ENCODE peak calls at places on chromosomes 11 and 22, in six cellular contexts. One of them, this sample, is unnamed.

GRCh38 chr22:26515938-26516337 is 3.7 kb upstream of the TFIP11 start:
- DNase-seq in heart left ventricle: no peak
- DNase-seq in fibroblast of lung: no peak
- DNase-seq in body of pancreas: no peak
- DNase-seq in IMR-90: no peak
- DNase-seq in OCI-LY7: no peak
- DNase-seq in this sample: no peak

GRCh38 chr22:23095467-23096342 is 25.4 kb downstream of the GNAZ start:
- DNase-seq in OCI-LY7: no peak
- DNase-seq in IMR-90: no peak
- DNase-seq in body of pancreas: no peak
- DNase-seq in heart left ventricle: no peak
- DNase-seq in fibroblast of lung: no peak
- DNase-seq in this sample: no peak

GRCh38 chr22:49090061-49090852 is 737.4 kb downstream of the BRD1 start:
- DNase-seq in heart left ventricle: no peak
- DNase-seq in IMR-90: no peak
- DNase-seq in fibroblast of lung: no peak
- DNase-seq in OCI-LY7: no peak
- DNase-seq in body of pancreas: no peak
- DNase-seq in this sample: no peak

GRCh38 chr11:73317373-73317772 is 9.3 kb downstream of the ARHGEF17 start:
- DNase-seq in OCI-LY7: no peak
- DNase-seq in heart left ventricle: peak
- DNase-seq in fibroblast of lung: peak
- DNase-seq in IMR-90: no peak
- DNase-seq in body of pancreas: no peak
- DNase-seq in this sample: no peak

GRCh38 chr11:105297463-105297862 is 157.9 kb upstream of the CARD18 start:
- DNase-seq in fibroblast of lung: peak
- DNase-seq in OCI-LY7: no peak
- DNase-seq in heart left ventricle: no peak
- DNase-seq in body of pancreas: no peak
- DNase-seq in IMR-90: peak
- DNase-seq in this sample: peak

GRCh38 chr22:30017375-30017774 is 62.9 kb upstream of the HORMAD2 start:
- DNase-seq in OCI-LY7: no peak
- DNase-seq in heart left ventricle: no peak
- DNase-seq in IMR-90: peak
- DNase-seq in fibroblast of lung: peak
- DNase-seq in body of pancreas: no peak
- DNase-seq in this sample: peak

GRCh38 chr11:17743808-17744119 is 9.2 kb downstream of the KCNC1 start:
- DNase-seq in IMR-90: peak
- DNase-seq in heart left ventricle: peak
- DNase-seq in body of pancreas: no peak
- DNase-seq in OCI-LY7: no peak
- DNase-seq in fibroblast of lung: peak
- DNase-seq in this sample: peak

GRCh38 chr22:28185130-28185529 is 266.1 kb upstream of the PITPNB start:
- DNase-seq in fibroblast of lung: no peak
- DNase-seq in OCI-LY7: no peak
- DNase-seq in heart left ventricle: no peak
- DNase-seq in body of pancreas: no peak
- DNase-seq in IMR-90: no peak
- DNase-seq in this sample: no peak

GRCh38 chr11:119445356-119445755 is 22.4 kb upstream of the THY1 start:
- DNase-seq in heart left ventricle: no peak
- DNase-seq in OCI-LY7: no peak
- DNase-seq in IMR-90: no peak
- DNase-seq in body of pancreas: no peak
- DNase-seq in fibroblast of lung: no peak
- DNase-seq in this sample: no peak

GRCh38 chr11:126214446-126215240 is 3.1 kb downstream of the FAM118B start:
- DNase-seq in fibroblast of lung: no peak
- DNase-seq in heart left ventricle: no peak
- DNase-seq in OCI-LY7: no peak
- DNase-seq in IMR-90: no peak
- DNase-seq in body of pancreas: no peak
- DNase-seq in this sample: no peak

GRCh38 chr22:19666663-19667593 is 47.4 kb upstream of the SEPTIN5 start:
- DNase-seq in OCI-LY7: no peak
- DNase-seq in body of pancreas: no peak
- DNase-seq in fibroblast of lung: peak
- DNase-seq in heart left ventricle: no peak
- DNase-seq in IMR-90: peak
- DNase-seq in this sample: peak

GRCh38 chr11:115301029-115301428 is 203.2 kb downstream of the CADM1 start:
- DNase-seq in heart left ventricle: no peak
- DNase-seq in IMR-90: peak
- DNase-seq in OCI-LY7: no peak
- DNase-seq in body of pancreas: no peak
- DNase-seq in fibroblast of lung: peak
- DNase-seq in this sample: no peak

GRCh38 chr11:50174189-50174588 is 141.5 kb downstream of the OR4C45 start:
- DNase-seq in OCI-LY7: no peak
- DNase-seq in fibroblast of lung: no peak
- DNase-seq in IMR-90: peak
- DNase-seq in heart left ventricle: no peak
- DNase-seq in body of pancreas: no peak
- DNase-seq in this sample: peak
- TF ChIP-seq CTCF in OCI-LY7: peak
- TF ChIP-seq CTCF in fibroblast of lung: no peak
- TF ChIP-seq CTCF in IMR-90: no peak
- TF ChIP-seq CTCF in heart left ventricle: peak
- TF ChIP-seq CTCF in body of pancreas: no peak
- TF ChIP-seq CTCF in this sample: peak

DNA sequence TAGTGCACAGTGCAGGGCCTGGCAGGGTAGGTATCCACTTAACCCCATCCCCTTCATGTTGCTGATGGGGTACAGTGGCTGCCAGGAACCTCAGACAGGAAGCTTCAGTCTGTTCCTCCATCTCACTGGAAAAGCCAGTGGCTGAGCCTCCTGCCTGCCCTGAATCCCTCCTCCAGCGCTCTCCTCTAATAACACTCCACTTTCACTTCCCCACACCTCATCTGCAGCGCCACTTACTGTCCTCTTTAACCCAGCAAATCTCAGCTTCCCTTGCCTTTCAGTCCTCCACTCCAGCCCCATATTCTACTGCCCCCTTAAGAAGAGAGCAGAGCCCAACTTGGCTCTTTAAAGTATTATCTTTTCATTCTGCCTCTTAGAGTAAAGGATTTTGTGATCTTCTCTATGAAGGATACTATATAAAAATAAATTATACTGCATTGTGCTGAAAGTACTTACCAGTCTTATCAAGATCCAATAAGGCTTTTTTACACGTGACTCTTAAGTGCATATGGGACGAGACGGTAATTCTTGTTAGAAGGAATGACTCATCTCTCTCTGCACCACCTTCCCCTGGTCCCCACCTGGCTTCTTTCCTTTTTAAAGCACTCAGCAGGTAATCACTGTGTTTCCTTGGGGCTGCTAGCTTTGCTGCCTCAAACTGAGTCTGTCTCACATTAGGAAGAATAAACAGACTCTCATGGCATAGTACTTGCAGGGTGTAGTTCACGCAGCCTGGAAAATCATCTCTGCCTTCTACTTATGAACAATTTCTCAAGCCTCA is 238.0 kb upstream of the NARS2 start:
- DNase-seq in fibroblast of lung: no peak
- DNase-seq in body of pancreas: no peak
- DNase-seq in OCI-LY7: no peak
- DNase-seq in heart left ventricle: no peak
- DNase-seq in IMR-90: peak
- DNase-seq in this sample: no peak
- TF ChIP-seq CTCF in fibroblast of lung: peak
- TF ChIP-seq CTCF in body of pancreas: no peak
- TF ChIP-seq CTCF in OCI-LY7: no peak
- TF ChIP-seq CTCF in heart left ventricle: no peak
- TF ChIP-seq CTCF in IMR-90: peak
- TF ChIP-seq CTCF in this sample: no peak

GRCh38 chr11:47269002-47269828 is 718 bp upstream of the MADD start:
- DNase-seq in fibroblast of lung: peak
- DNase-seq in heart left ventricle: peak
- DNase-seq in IMR-90: peak
- DNase-seq in OCI-LY7: peak
- DNase-seq in body of pancreas: peak
- DNase-seq in this sample: peak
- TF ChIP-seq CTCF in fibroblast of lung: peak
- TF ChIP-seq CTCF in heart left ventricle: peak
- TF ChIP-seq CTCF in IMR-90: peak
- TF ChIP-seq CTCF in OCI-LY7: peak
- TF ChIP-seq CTCF in body of pancreas: no peak
- TF ChIP-seq CTCF in this sample: peak

GRCh38 chr11:78784321-78785061 is 209.8 kb upstream of the NARS2 start:
- DNase-seq in OCI-LY7: no peak
- DNase-seq in heart left ventricle: no peak
- DNase-seq in fibroblast of lung: peak
- DNase-seq in IMR-90: peak
- DNase-seq in body of pancreas: no peak
- DNase-seq in this sample: peak

GRCh38 chr11:78783301-78783700 is 208.6 kb upstream of the NARS2 start:
- DNase-seq in fibroblast of lung: peak
- DNase-seq in heart left ventricle: no peak
- DNase-seq in IMR-90: no peak
- DNase-seq in OCI-LY7: no peak
- DNase-seq in body of pancreas: no peak
- DNase-seq in this sample: no peak

GRCh38 chr11:78783846-78784245 is 209.2 kb upstream of the NARS2 start:
- DNase-seq in IMR-90: no peak
- DNase-seq in heart left ventricle: no peak
- DNase-seq in OCI-LY7: no peak
- DNase-seq in body of pancreas: no peak
- DNase-seq in fibroblast of lung: no peak
- DNase-seq in this sample: no peak

GRCh38 chr11:78782725-78783124 is 208.1 kb upstream of the NARS2 start:
- DNase-seq in IMR-90: no peak
- DNase-seq in heart left ventricle: no peak
- DNase-seq in fibroblast of lung: no peak
- DNase-seq in body of pancreas: no peak
- DNase-seq in OCI-LY7: no peak
- DNase-seq in this sample: no peak

GRCh38 chr11:78780889-78781288 is 206.2 kb upstream of the NARS2 start:
- DNase-seq in fibroblast of lung: no peak
- DNase-seq in IMR-90: no peak
- DNase-seq in body of pancreas: no peak
- DNase-seq in OCI-LY7: no peak
- DNase-seq in heart left ventricle: no peak
- DNase-seq in this sample: no peak
- TF ChIP-seq CTCF in fibroblast of lung: no peak
- TF ChIP-seq CTCF in IMR-90: no peak
- TF ChIP-seq CTCF in body of pancreas: no peak
- TF ChIP-seq CTCF in OCI-LY7: no peak
- TF ChIP-seq CTCF in heart left ventricle: no peak
- TF ChIP-seq CTCF in this sample: no peak

GRCh38 chr11:89477175-89477574 is 14.0 kb downstream of the NOX4 start:
- DNase-seq in body of pancreas: peak
- DNase-seq in IMR-90: no peak
- DNase-seq in fibroblast of lung: no peak
- DNase-seq in OCI-LY7: no peak
- DNase-seq in heart left ventricle: no peak
- DNase-seq in this sample: no peak
- TF ChIP-seq CTCF in body of pancreas: no peak
- TF ChIP-seq CTCF in IMR-90: no peak
- TF ChIP-seq CTCF in fibroblast of lung: no peak
- TF ChIP-seq CTCF in OCI-LY7: no peak
- TF ChIP-seq CTCF in heart left ventricle: no peak
- TF ChIP-seq CTCF in this sample: no peak